ENCODE peak calls at places on chromosomes 12 and 14, in four cellular contexts. U is stimulated activated CD4-positive, alpha-beta T cell treated with anti-CD3 and anti-CD28 coated beads, Interleukin-2, amount 100 ng/mL, for 48 hours; S is naive B cell; C is nucleus accumbens. B is an unnamed sample.

GRCh38 chr14:103259184-103259583 is 74.9 kb upstream of the EIF5 start:
- DNase-seq in U (no peak), S (no peak), C (no peak), B (no peak)

GRCh38 chr12:10511756-10512355 is 6.2 kb downstream of the EIF2S3B start:
- DNase-seq in U (no peak), S (no peak), C (no peak), B (no peak)

GRCh38 chr12:92551210-92551609 is 151.6 kb upstream of the PLEKHG7 start:
- DNase-seq in U (no peak), S (no peak), C (no peak), B (no peak)

GRCh38 chr12:91685917-91686316 is 459.7 kb downstream of the BTG1 start:
- DNase-seq in U (no peak), S (no peak), C (no peak), B (no peak)

GRCh38 chr14:105398726-105399440 is 545 bp downstream of the TEX22 start:
- DNase-seq in U (no peak), S (no peak), C (no peak), B (peak; percentile 67)

GRCh38 chr12:69161835-69162234 is 77.5 kb upstream of the CPSF6 start:
- DNase-seq in U (peak; percentile 45), S (no peak), C (no peak), B (no peak)

GRCh38 chr12:109737631-109738030 is 24.0 kb downstream of the FAM222A start:
- DNase-seq in U (no peak), S (no peak), C (no peak), B (no peak)

GRCh38 chr14:55383039-55383438 is 28.6 kb downstream of the ATG14 start:
- DNase-seq in U (no peak), S (no peak), C (no peak), B (no peak)

GRCh38 chr12:118446247-118446646 is 69.9 kb downstream of the SUDS3 start:
- DNase-seq in U (no peak), S (no peak), C (no peak), B (no peak)

GRCh38 chr14:95701846-95702221 is 12.1 kb downstream of the TCL1A start:
- DNase-seq in U (no peak), S (no peak), C (no peak), B (no peak)

GRCh38 chr14:78764645-78765044 is 594.5 kb downstream of the NRXN3 start:
- DNase-seq in U (no peak), S (no peak), C (no peak), B (no peak)

GRCh38 chr14:96585672-96586013 is 83.5 kb downstream of the PAPOLA start:
- DNase-seq in U (no peak), S (no peak), C (no peak), B (no peak)

GRCh38 chr12:76714861-76715260 is 49.1 kb upstream of the ZDHHC17 start:
- DNase-seq in U (no peak), S (no peak), C (no peak), B (no peak)

GRCh38 chr12:119681953-119682352 is 14.0 kb downstream of the PRKAB1 start:
- DNase-seq in U (no peak), S (no peak), C (no peak), B (no peak)

GRCh38 chr14:44960146-44960545 is 1.6 kb downstream of the KLHL28 start:
- DNase-seq in U (no peak), S (no peak), C (no peak), B (peak; percentile 18)

GRCh38 chr12:112107728-112108447 is 695 bp downstream of the NAA25 start:
- DNase-seq in U (no peak), S (no peak), C (no peak), B (peak; percentile 51)

GRCh38 chr14:103016071-103016470 is 41.3 kb downstream of the CDC42BPB start:
- DNase-seq in U (no peak), S (no peak), C (no peak), B (no peak)

B was measured in OCI-LY7.